ENCODE peak calls at places on chromosomes 12 and 14, in six cellular contexts. T is mucosa of descending colon, X is adrenal gland, Z is bronchial epithelial cell, M is chondrocyte, S is left ventricle myocardium inferior. B is an unnamed sample.

GRCh38 chr14:104864267-104865068 is 600 bp upstream of the CEP170B start:
- DNase-seq in T (peak), X (peak), Z (peak), M (no peak), S (peak), B (peak)

GRCh38 chr12:76031081-76031413 is 529 bp downstream of the PHLDA1 start:
- DNase-seq in T (no peak), X (no peak), Z (no peak), M (no peak), S (no peak), B (peak)

GRCh38 chr14:104955396-104955770 is 22.8 kb downstream of the AHNAK2 start:
- DNase-seq in T (no peak), X (no peak), Z (no peak), M (no peak), S (no peak), B (peak)

GRCh38 chr14:73248294-73248868 is 11.1 kb downstream of the PAPLN start:
- DNase-seq in T (peak), X (no peak), Z (peak), M (no peak), S (no peak), B (no peak)

GRCh38 chr14:98208074-98208675 is 1063.8 kb downstream of the BCL11B start:
- DNase-seq in T (no peak), X (no peak), Z (no peak), M (no peak), S (no peak), B (no peak)

GRCh38 chr14:86420131-86420530 is 890.2 kb downstream of the FLRT2 start:
- DNase-seq in T (no peak), X (no peak), Z (no peak), M (no peak), S (no peak), B (no peak)

GRCh38 chr12:130504836-130505175 is 167.1 kb downstream of the PIWIL1 start:
- DNase-seq in T (no peak), X (no peak), Z (no peak), M (no peak), S (no peak), B (no peak)

GRCh38 chr14:100868621-100869370 is 34.7 kb downstream of the RTL1 start:
- DNase-seq in T (peak), X (no peak), Z (no peak), M (peak), S (peak), B (peak)

GRCh38 chr12:67107235-67107634 is 161.9 kb upstream of the CAND1 start:
- DNase-seq in T (no peak), X (no peak), Z (no peak), M (no peak), S (no peak), B (no peak)

GRCh38 chr12:67681941-67682340 is 33.4 kb downstream of the DYRK2 start:
- DNase-seq in T (no peak), X (no peak), Z (no peak), M (no peak), S (no peak), B (no peak)

GRCh38 chr14:87443039-87443438 is 549.9 kb downstream of the GALC start:
- DNase-seq in T (no peak), X (no peak), Z (no peak), M (no peak), S (no peak), B (no peak)

GRCh38 chr14:82642425-82642824 is 1108.8 kb upstream of the SEL1L start:
- DNase-seq in T (no peak), X (no peak), Z (no peak), M (peak), S (no peak), B (peak)

GRCh38 chr12:1796515-1797010 is 23.8 kb upstream of the LRTM2 start:
- DNase-seq in T (peak), X (no peak), Z (no peak), M (peak), S (no peak), B (peak)

GRCh38 chr12:69684472-69684871 is 14.6 kb downstream of the BEST3 start:
- DNase-seq in T (no peak), X (no peak), Z (no peak), M (no peak), S (no peak), B (no peak)

GRCh38 chr12:78916845-78917480 is 52.4 kb downstream of the SYT1 start:
- DNase-seq in T (no peak), X (no peak), Z (peak), M (no peak), S (no peak), B (no peak)

DNA sequence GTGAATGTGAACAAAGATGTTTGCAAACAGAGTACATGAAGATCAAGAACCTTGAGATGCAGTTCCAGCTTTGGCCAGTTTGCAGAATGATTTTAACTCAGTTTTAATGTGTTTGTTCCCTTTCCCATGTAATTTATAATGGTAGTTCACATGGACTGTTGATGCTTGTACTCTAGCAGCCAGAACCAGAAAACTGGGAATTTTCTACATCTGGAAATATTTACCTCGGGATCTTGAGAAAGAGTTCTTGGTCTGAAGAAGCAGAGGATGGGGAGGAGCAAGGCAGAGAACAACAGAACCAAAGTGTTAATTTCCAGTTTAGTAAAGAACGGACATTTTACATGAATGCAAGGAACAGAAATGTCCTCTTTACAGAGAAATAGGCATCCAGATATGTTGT is 37.0 kb upstream of the PMCH start:
- DNase-seq in T (no peak), X (no peak), Z (no peak), M (no peak), S (no peak), B (no peak)
- TF ChIP-seq CTCF in T (no peak), X (no peak), Z (no peak), M (no peak), S (no peak), B (no peak)

GRCh38 chr12:108273217-108273616 is 65.9 kb downstream of the CMKLR1 start:
- DNase-seq in T (no peak), X (no peak), Z (no peak), M (no peak), S (no peak), B (no peak)
- TF ChIP-seq CTCF in T (no peak), X (no peak), Z (no peak), M (no peak), S (no peak), B (no peak)

DNA sequence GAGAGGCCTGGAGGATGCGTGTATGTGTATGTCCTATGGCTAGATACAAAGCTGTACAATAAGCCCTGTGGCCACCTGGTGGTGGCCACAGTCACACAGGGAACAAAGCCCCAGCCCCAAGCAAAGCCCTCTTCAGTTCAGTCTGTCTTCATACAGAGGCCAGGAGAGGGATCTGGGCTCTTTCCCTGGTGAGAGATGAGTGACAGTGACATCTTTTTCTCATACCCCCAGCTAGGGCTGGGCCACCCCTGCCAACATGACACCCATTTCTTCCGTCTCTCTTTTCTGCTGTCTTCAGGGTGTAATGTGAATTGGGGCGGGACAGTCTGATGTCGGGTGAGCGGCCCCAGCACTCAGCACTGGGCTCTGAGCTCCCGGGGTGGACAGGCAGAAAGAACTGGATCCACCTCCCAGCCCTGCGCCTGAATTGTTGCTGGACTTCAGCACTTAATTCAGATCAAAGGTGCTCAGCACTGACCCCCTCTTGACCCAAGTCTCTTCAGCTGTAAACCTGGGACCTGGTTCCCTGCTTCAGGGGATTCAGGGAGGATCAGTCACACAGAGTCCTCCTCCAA is 59.8 kb downstream of the SERPINA3 start:
- DNase-seq in T (no peak), X (no peak), Z (no peak), M (peak), S (no peak), B (no peak)
- TF ChIP-seq CTCF in T (no peak), X (no peak), Z (no peak), M (peak), S (peak), B (no peak)

DNA sequence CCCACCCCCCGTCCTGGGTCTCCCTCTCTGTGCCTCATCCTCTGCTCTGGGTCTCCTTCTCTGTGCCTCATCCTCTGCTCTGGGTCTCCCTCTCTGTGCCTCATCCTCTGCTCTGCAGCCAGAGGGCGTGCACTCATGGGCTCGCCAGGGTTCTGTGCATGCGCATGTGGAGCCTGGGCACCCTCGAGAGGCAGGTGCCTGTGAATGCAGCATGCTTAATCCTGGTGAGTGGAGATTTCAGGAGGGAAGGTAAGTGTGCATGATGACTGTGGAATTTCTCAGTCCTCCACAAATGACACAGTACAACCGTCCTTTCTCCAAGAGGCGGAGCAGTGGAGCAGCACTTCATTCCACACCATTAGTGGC is 65.2 kb downstream of the EP400 start:
- DNase-seq in T (no peak), X (no peak), Z (no peak), M (no peak), S (no peak), B (no peak)
- TF ChIP-seq CTCF in T (no peak), X (no peak), Z (no peak), M (no peak), S (no peak), B (no peak)

DNA sequence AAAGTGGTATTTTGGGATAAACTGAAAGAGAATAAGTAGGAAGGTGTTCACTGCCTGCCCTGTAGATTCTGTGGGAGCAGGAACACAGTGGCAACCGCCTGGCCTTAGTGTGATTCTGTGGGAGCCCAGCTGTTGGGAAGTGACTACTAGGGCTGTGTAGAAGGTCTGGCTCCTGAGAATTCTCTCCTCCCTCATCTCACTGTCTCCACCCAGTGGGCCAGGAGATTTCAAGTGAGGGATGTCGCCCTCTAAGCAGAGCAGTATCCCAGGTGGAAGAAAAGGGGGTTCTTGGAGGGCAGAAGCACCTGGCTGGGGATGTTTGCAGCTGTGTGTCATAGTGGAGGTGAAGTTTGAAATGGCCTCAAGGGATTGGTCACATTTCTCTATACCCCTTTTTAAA is 113.7 kb downstream of the TBC1D30 start:
- DNase-seq in T (no peak), X (no peak), Z (no peak), M (no peak), S (no peak), B (no peak)
- TF ChIP-seq CTCF in T (no peak), X (no peak), Z (no peak), M (no peak), S (no peak), B (no peak)

B was measured in glutamatergic neuron.